ENCODE peak calls at places on chromosomes 5 and 9, in six cellular contexts. One of them, this sample, is unnamed.

GRCh38 chr5:27125856-27126255 is 87.5 kb upstream of the CDH9 start:
- DNase-seq in HT-29: no peak
- DNase-seq in NCI-H2081: no peak
- DNase-seq in T-cell: no peak
- DNase-seq in stimulated activated effector memory CD8-positive, alpha-beta T cell treated with anti-CD3 and anti-CD28 coated beads, Interleukin-12 subunit alpha, Interleukin-12 subunit beta, amount 100 ng/mL, for 72 hours: no peak
- DNase-seq in iPS-NIHi11: no peak
- DNase-seq in this sample: no peak

GRCh38 chr5:16384222-16384621 is 81.4 kb downstream of the ZNF622 start:
- DNase-seq in HT-29: no peak
- DNase-seq in NCI-H2081: no peak
- DNase-seq in T-cell: no peak
- DNase-seq in stimulated activated effector memory CD8-positive, alpha-beta T cell treated with anti-CD3 and anti-CD28 coated beads, Interleukin-12 subunit alpha, Interleukin-12 subunit beta, amount 100 ng/mL, for 72 hours: no peak
- DNase-seq in iPS-NIHi11: no peak
- DNase-seq in this sample: no peak

GRCh38 chr9:6243746-6244145 is 28.1 kb downstream of the IL33 start:
- DNase-seq in HT-29: no peak
- DNase-seq in NCI-H2081: no peak
- DNase-seq in T-cell: no peak
- DNase-seq in stimulated activated effector memory CD8-positive, alpha-beta T cell treated with anti-CD3 and anti-CD28 coated beads, Interleukin-12 subunit alpha, Interleukin-12 subunit beta, amount 100 ng/mL, for 72 hours: no peak
- DNase-seq in iPS-NIHi11: no peak
- DNase-seq in this sample: no peak

GRCh38 chr5:53027913-53028312 is 38.8 kb downstream of the ITGA2 start:
- DNase-seq in HT-29: no peak
- DNase-seq in NCI-H2081: no peak
- DNase-seq in T-cell: no peak
- DNase-seq in stimulated activated effector memory CD8-positive, alpha-beta T cell treated with anti-CD3 and anti-CD28 coated beads, Interleukin-12 subunit alpha, Interleukin-12 subunit beta, amount 100 ng/mL, for 72 hours: no peak
- DNase-seq in iPS-NIHi11: no peak
- DNase-seq in this sample: peak; percentile 15

GRCh38 chr5:73674669-73675004 is 48.6 kb downstream of the ARHGEF28 start:
- DNase-seq in HT-29: no peak
- DNase-seq in NCI-H2081: no peak
- DNase-seq in T-cell: no peak
- DNase-seq in stimulated activated effector memory CD8-positive, alpha-beta T cell treated with anti-CD3 and anti-CD28 coated beads, Interleukin-12 subunit alpha, Interleukin-12 subunit beta, amount 100 ng/mL, for 72 hours: no peak
- DNase-seq in iPS-NIHi11: no peak
- DNase-seq in this sample: no peak

GRCh38 chr5:140111859-140112551 is 1.9 kb upstream of the PURA start:
- DNase-seq in HT-29: no peak
- DNase-seq in NCI-H2081: no peak
- DNase-seq in T-cell: no peak
- DNase-seq in stimulated activated effector memory CD8-positive, alpha-beta T cell treated with anti-CD3 and anti-CD28 coated beads, Interleukin-12 subunit alpha, Interleukin-12 subunit beta, amount 100 ng/mL, for 72 hours: no peak
- DNase-seq in iPS-NIHi11: no peak
- DNase-seq in this sample: no peak

GRCh38 chr9:35905912-35906679 is at the start of gene HRCT1:
- DNase-seq in HT-29: peak; percentile 97
- DNase-seq in NCI-H2081: no peak
- DNase-seq in T-cell: no peak
- DNase-seq in stimulated activated effector memory CD8-positive, alpha-beta T cell treated with anti-CD3 and anti-CD28 coated beads, Interleukin-12 subunit alpha, Interleukin-12 subunit beta, amount 100 ng/mL, for 72 hours: peak; percentile 40
- DNase-seq in iPS-NIHi11: no peak
- DNase-seq in this sample: peak; percentile 72

GRCh38 chr5:172004824-172005237 is 1.6 kb downstream of the FBXW11 start:
- DNase-seq in HT-29: peak; percentile 38
- DNase-seq in NCI-H2081: no peak
- DNase-seq in T-cell: no peak
- DNase-seq in stimulated activated effector memory CD8-positive, alpha-beta T cell treated with anti-CD3 and anti-CD28 coated beads, Interleukin-12 subunit alpha, Interleukin-12 subunit beta, amount 100 ng/mL, for 72 hours: no peak
- DNase-seq in iPS-NIHi11: no peak
- DNase-seq in this sample: no peak

GRCh38 chr5:138824924-138825863 is 49.9 kb downstream of the LRRTM2 start:
- DNase-seq in HT-29: peak; percentile 23
- DNase-seq in NCI-H2081: peak; percentile 7
- DNase-seq in T-cell: no peak
- DNase-seq in stimulated activated effector memory CD8-positive, alpha-beta T cell treated with anti-CD3 and anti-CD28 coated beads, Interleukin-12 subunit alpha, Interleukin-12 subunit beta, amount 100 ng/mL, for 72 hours: no peak
- DNase-seq in iPS-NIHi11: no peak
- DNase-seq in this sample: no peak

GRCh38 chr9:129826344-129826743 is 2.4 kb upstream of the TOR1A start:
- DNase-seq in HT-29: no peak
- DNase-seq in NCI-H2081: no peak
- DNase-seq in T-cell: no peak
- DNase-seq in stimulated activated effector memory CD8-positive, alpha-beta T cell treated with anti-CD3 and anti-CD28 coated beads, Interleukin-12 subunit alpha, Interleukin-12 subunit beta, amount 100 ng/mL, for 72 hours: no peak
- DNase-seq in iPS-NIHi11: no peak
- DNase-seq in this sample: no peak

GRCh38 chr5:22787398-22787797 is 65.7 kb downstream of the CDH12 start:
- DNase-seq in HT-29: no peak
- DNase-seq in NCI-H2081: no peak
- DNase-seq in T-cell: no peak
- DNase-seq in stimulated activated effector memory CD8-positive, alpha-beta T cell treated with anti-CD3 and anti-CD28 coated beads, Interleukin-12 subunit alpha, Interleukin-12 subunit beta, amount 100 ng/mL, for 72 hours: no peak
- DNase-seq in iPS-NIHi11: no peak
- DNase-seq in this sample: no peak

GRCh38 chr5:124824637-124825158 is 78.3 kb upstream of the ZNF608 start:
- DNase-seq in HT-29: peak; percentile 11
- DNase-seq in NCI-H2081: no peak
- DNase-seq in T-cell: no peak
- DNase-seq in stimulated activated effector memory CD8-positive, alpha-beta T cell treated with anti-CD3 and anti-CD28 coated beads, Interleukin-12 subunit alpha, Interleukin-12 subunit beta, amount 100 ng/mL, for 72 hours: no peak
- DNase-seq in iPS-NIHi11: no peak
- DNase-seq in this sample: no peak

GRCh38 chr9:129459550-129460322 is 161.2 kb downstream of the C9orf50 start:
- DNase-seq in HT-29: no peak
- DNase-seq in NCI-H2081: no peak
- DNase-seq in T-cell: no peak
- DNase-seq in stimulated activated effector memory CD8-positive, alpha-beta T cell treated with anti-CD3 and anti-CD28 coated beads, Interleukin-12 subunit alpha, Interleukin-12 subunit beta, amount 100 ng/mL, for 72 hours: peak; percentile 63
- DNase-seq in iPS-NIHi11: no peak
- DNase-seq in this sample: no peak

GRCh38 chr9:21778300-21778699 is 24.1 kb upstream of the MTAP start:
- DNase-seq in HT-29: peak; percentile 71
- DNase-seq in NCI-H2081: no peak
- DNase-seq in T-cell: no peak
- DNase-seq in stimulated activated effector memory CD8-positive, alpha-beta T cell treated with anti-CD3 and anti-CD28 coated beads, Interleukin-12 subunit alpha, Interleukin-12 subunit beta, amount 100 ng/mL, for 72 hours: no peak
- DNase-seq in iPS-NIHi11: no peak
- DNase-seq in this sample: no peak

GRCh38 chr5:139404484-139404840 is 573 bp upstream of the SPATA24 start:
- DNase-seq in HT-29: no peak
- DNase-seq in NCI-H2081: no peak
- DNase-seq in T-cell: no peak
- DNase-seq in stimulated activated effector memory CD8-positive, alpha-beta T cell treated with anti-CD3 and anti-CD28 coated beads, Interleukin-12 subunit alpha, Interleukin-12 subunit beta, amount 100 ng/mL, for 72 hours: no peak
- DNase-seq in iPS-NIHi11: no peak
- DNase-seq in this sample: no peak

GRCh38 chr5:1522601-1523479 is 920 bp downstream of the LPCAT1 start:
- DNase-seq in HT-29: peak; percentile 34
- DNase-seq in NCI-H2081: peak; percentile 19
- DNase-seq in T-cell: no peak
- DNase-seq in stimulated activated effector memory CD8-positive, alpha-beta T cell treated with anti-CD3 and anti-CD28 coated beads, Interleukin-12 subunit alpha, Interleukin-12 subunit beta, amount 100 ng/mL, for 72 hours: peak; percentile 66
- DNase-seq in iPS-NIHi11: no peak
- DNase-seq in this sample: peak; percentile 21

GRCh38 chr5:108655750-108656450 is 91.8 kb upstream of the FER start:
- DNase-seq in HT-29: no peak
- DNase-seq in NCI-H2081: no peak
- DNase-seq in T-cell: no peak
- DNase-seq in stimulated activated effector memory CD8-positive, alpha-beta T cell treated with anti-CD3 and anti-CD28 coated beads, Interleukin-12 subunit alpha, Interleukin-12 subunit beta, amount 100 ng/mL, for 72 hours: no peak
- DNase-seq in iPS-NIHi11: no peak
- DNase-seq in this sample: no peak

GRCh38 chr9:71253021-71253420 is 131.6 kb upstream of the TRPM3 start:
- DNase-seq in HT-29: no peak
- DNase-seq in NCI-H2081: no peak
- DNase-seq in T-cell: no peak
- DNase-seq in stimulated activated effector memory CD8-positive, alpha-beta T cell treated with anti-CD3 and anti-CD28 coated beads, Interleukin-12 subunit alpha, Interleukin-12 subunit beta, amount 100 ng/mL, for 72 hours: no peak
- DNase-seq in iPS-NIHi11: no peak
- DNase-seq in this sample: no peak

GRCh38 chr5:67267522-67268232 is 71.1 kb upstream of the CD180 start:
- DNase-seq in HT-29: no peak
- DNase-seq in NCI-H2081: no peak
- DNase-seq in T-cell: no peak
- DNase-seq in stimulated activated effector memory CD8-positive, alpha-beta T cell treated with anti-CD3 and anti-CD28 coated beads, Interleukin-12 subunit alpha, Interleukin-12 subunit beta, amount 100 ng/mL, for 72 hours: peak; percentile 26
- DNase-seq in iPS-NIHi11: no peak
- DNase-seq in this sample: no peak

GRCh38 chr5:54867310-54867944 is 118.0 kb downstream of the ESM1 start:
- DNase-seq in HT-29: peak; percentile 55
- DNase-seq in NCI-H2081: peak; percentile 37
- DNase-seq in T-cell: no peak
- DNase-seq in stimulated activated effector memory CD8-positive, alpha-beta T cell treated with anti-CD3 and anti-CD28 coated beads, Interleukin-12 subunit alpha, Interleukin-12 subunit beta, amount 100 ng/mL, for 72 hours: no peak
- DNase-seq in iPS-NIHi11: peak; percentile 32
- DNase-seq in this sample: peak; percentile 49

GRCh38 chr9:111108946-111109345 is 70.7 kb upstream of the LPAR1 start:
- DNase-seq in HT-29: no peak
- DNase-seq in NCI-H2081: no peak
- DNase-seq in T-cell: no peak
- DNase-seq in stimulated activated effector memory CD8-positive, alpha-beta T cell treated with anti-CD3 and anti-CD28 coated beads, Interleukin-12 subunit alpha, Interleukin-12 subunit beta, amount 100 ng/mL, for 72 hours: no peak
- DNase-seq in iPS-NIHi11: no peak
- DNase-seq in this sample: no peak

GRCh38 chr5:82259172-82259800 is 18.9 kb downstream of the RPS23 start:
- DNase-seq in HT-29: peak; percentile 35
- DNase-seq in NCI-H2081: no peak
- DNase-seq in T-cell: no peak
- DNase-seq in stimulated activated effector memory CD8-positive, alpha-beta T cell treated with anti-CD3 and anti-CD28 coated beads, Interleukin-12 subunit alpha, Interleukin-12 subunit beta, amount 100 ng/mL, for 72 hours: no peak
- DNase-seq in iPS-NIHi11: peak; percentile 25
- DNase-seq in this sample: no peak

GRCh38 chr5:16685069-16685468 is 68.3 kb upstream of the RETREG1 start:
- DNase-seq in HT-29: no peak
- DNase-seq in NCI-H2081: no peak
- DNase-seq in T-cell: no peak
- DNase-seq in stimulated activated effector memory CD8-positive, alpha-beta T cell treated with anti-CD3 and anti-CD28 coated beads, Interleukin-12 subunit alpha, Interleukin-12 subunit beta, amount 100 ng/mL, for 72 hours: no peak
- DNase-seq in iPS-NIHi11: no peak
- DNase-seq in this sample: no peak

GRCh38 chr9:71683598-71684235 is 84.6 kb downstream of the CEMIP2 start:
- DNase-seq in HT-29: peak; percentile 61
- DNase-seq in NCI-H2081: no peak
- DNase-seq in T-cell: no peak
- DNase-seq in stimulated activated effector memory CD8-positive, alpha-beta T cell treated with anti-CD3 and anti-CD28 coated beads, Interleukin-12 subunit alpha, Interleukin-12 subunit beta, amount 100 ng/mL, for 72 hours: no peak
- DNase-seq in iPS-NIHi11: peak; percentile 27
- DNase-seq in this sample: no peak

GRCh38 chr5:433836-434235 is 9.1 kb upstream of the EXOC3 start:
- DNase-seq in HT-29: no peak
- DNase-seq in NCI-H2081: no peak
- DNase-seq in T-cell: no peak
- DNase-seq in stimulated activated effector memory CD8-positive, alpha-beta T cell treated with anti-CD3 and anti-CD28 coated beads, Interleukin-12 subunit alpha, Interleukin-12 subunit beta, amount 100 ng/mL, for 72 hours: no peak
- DNase-seq in iPS-NIHi11: no peak
- DNase-seq in this sample: no peak

GRCh38 chr5:90548069-90548593 is 10.5 kb upstream of the ADGRV1 start:
- DNase-seq in HT-29: peak; percentile 93
- DNase-seq in NCI-H2081: peak; percentile 64
- DNase-seq in T-cell: no peak
- DNase-seq in stimulated activated effector memory CD8-positive, alpha-beta T cell treated with anti-CD3 and anti-CD28 coated beads, Interleukin-12 subunit alpha, Interleukin-12 subunit beta, amount 100 ng/mL, for 72 hours: no peak
- DNase-seq in iPS-NIHi11: no peak
- DNase-seq in this sample: peak; percentile 79

GRCh38 chr9:113927277-113927676 is 51.2 kb downstream of the ZNF618 start:
- DNase-seq in HT-29: no peak
- DNase-seq in NCI-H2081: no peak
- DNase-seq in T-cell: no peak
- DNase-seq in stimulated activated effector memory CD8-positive, alpha-beta T cell treated with anti-CD3 and anti-CD28 coated beads, Interleukin-12 subunit alpha, Interleukin-12 subunit beta, amount 100 ng/mL, for 72 hours: no peak
- DNase-seq in iPS-NIHi11: no peak
- DNase-seq in this sample: no peak

GRCh38 chr5:127001621-127002296 is 28.6 kb downstream of the MARCHF3 start:
- DNase-seq in HT-29: no peak
- DNase-seq in NCI-H2081: no peak
- DNase-seq in T-cell: no peak
- DNase-seq in stimulated activated effector memory CD8-positive, alpha-beta T cell treated with anti-CD3 and anti-CD28 coated beads, Interleukin-12 subunit alpha, Interleukin-12 subunit beta, amount 100 ng/mL, for 72 hours: no peak
- DNase-seq in iPS-NIHi11: no peak
- DNase-seq in this sample: no peak

GRCh38 chr5:56522972-56523371 is 289.8 kb upstream of the ANKRD55 start:
- DNase-seq in HT-29: no peak
- DNase-seq in NCI-H2081: no peak
- DNase-seq in T-cell: no peak
- DNase-seq in stimulated activated effector memory CD8-positive, alpha-beta T cell treated with anti-CD3 and anti-CD28 coated beads, Interleukin-12 subunit alpha, Interleukin-12 subunit beta, amount 100 ng/mL, for 72 hours: no peak
- DNase-seq in iPS-NIHi11: no peak
- DNase-seq in this sample: no peak

GRCh38 chr5:16681761-16682335 is 65.1 kb upstream of the RETREG1 start:
- DNase-seq in HT-29: no peak
- DNase-seq in NCI-H2081: no peak
- DNase-seq in T-cell: no peak
- DNase-seq in stimulated activated effector memory CD8-positive, alpha-beta T cell treated with anti-CD3 and anti-CD28 coated beads, Interleukin-12 subunit alpha, Interleukin-12 subunit beta, amount 100 ng/mL, for 72 hours: no peak
- DNase-seq in iPS-NIHi11: no peak
- DNase-seq in this sample: no peak

GRCh38 chr5:175457466-175457865 is 13.5 kb upstream of the DRD1 start:
- DNase-seq in HT-29: peak; percentile 76
- DNase-seq in NCI-H2081: no peak
- DNase-seq in T-cell: no peak
- DNase-seq in stimulated activated effector memory CD8-positive, alpha-beta T cell treated with anti-CD3 and anti-CD28 coated beads, Interleukin-12 subunit alpha, Interleukin-12 subunit beta, amount 100 ng/mL, for 72 hours: no peak
- DNase-seq in iPS-NIHi11: no peak
- DNase-seq in this sample: peak; percentile 35

GRCh38 chr9:81292056-81292805 is 397.1 kb downstream of the TLE1 start:
- DNase-seq in HT-29: no peak
- DNase-seq in NCI-H2081: no peak
- DNase-seq in T-cell: no peak
- DNase-seq in stimulated activated effector memory CD8-positive, alpha-beta T cell treated with anti-CD3 and anti-CD28 coated beads, Interleukin-12 subunit alpha, Interleukin-12 subunit beta, amount 100 ng/mL, for 72 hours: no peak
- DNase-seq in iPS-NIHi11: no peak
- DNase-seq in this sample: peak; percentile 9

GRCh38 chr5:123512631-123513461 is 869 bp downstream of the CSNK1G3 start:
- DNase-seq in HT-29: peak; percentile 56
- DNase-seq in NCI-H2081: peak; percentile 4
- DNase-seq in T-cell: no peak
- DNase-seq in stimulated activated effector memory CD8-positive, alpha-beta T cell treated with anti-CD3 and anti-CD28 coated beads, Interleukin-12 subunit alpha, Interleukin-12 subunit beta, amount 100 ng/mL, for 72 hours: peak; percentile 79
- DNase-seq in iPS-NIHi11: peak; percentile 12
- DNase-seq in this sample: peak; percentile 29

GRCh38 chr5:5881294-5881693 is 458.8 kb downstream of the ICE1 start:
- DNase-seq in HT-29: no peak
- DNase-seq in NCI-H2081: peak; percentile 56
- DNase-seq in T-cell: no peak
- DNase-seq in stimulated activated effector memory CD8-positive, alpha-beta T cell treated with anti-CD3 and anti-CD28 coated beads, Interleukin-12 subunit alpha, Interleukin-12 subunit beta, amount 100 ng/mL, for 72 hours: no peak
- DNase-seq in iPS-NIHi11: peak; percentile 66
- DNase-seq in this sample: peak; percentile 20